ENCODE peak calls at places on chromosomes 7 and 10, in seven cellular contexts. W, B, A, C, X, O and M are unnamed samples.

GRCh38 chr7:166370-167060 is 25.9 kb upstream of the FAM20C start:
- DNase-seq in W (no peak), B (peak), A (no peak), C (no peak), X (peak), O (no peak), M (no peak)

GRCh38 chr10:21423850-21424249 is 101.6 kb downstream of the SKIDA1 start:
- DNase-seq in W (no peak), B (peak), A (no peak), C (no peak), X (no peak), O (no peak), M (no peak)

GRCh38 chr10:42941245-42941644 is 135.6 kb upstream of the RET start:
- DNase-seq in W (no peak), B (no peak), A (no peak), C (no peak), X (no peak), O (no peak), M (no peak)

GRCh38 chr10:75496191-75496567 is 64.8 kb downstream of the LRMDA start:
- DNase-seq in W (no peak), B (no peak), A (no peak), C (no peak), X (no peak), O (no peak), M (no peak)

GRCh38 chr10:43040482-43041256 is 36.2 kb upstream of the RET start:
- DNase-seq in W (peak), B (no peak), A (no peak), C (peak), X (no peak), O (no peak), M (no peak)

GRCh38 chr7:2920041-2920440 is 75.9 kb upstream of the GNA12 start:
- DNase-seq in W (no peak), B (no peak), A (no peak), C (no peak), X (no peak), O (no peak), M (no peak)

GRCh38 chr7:143395187-143396149 is 13.2 kb downstream of the EPHA1 start:
- DNase-seq in W (no peak), B (no peak), A (no peak), C (no peak), X (peak), O (no peak), M (no peak)

GRCh38 chr7:46811529-46811928 is 770.4 kb downstream of the TNS3 start:
- DNase-seq in W (no peak), B (peak), A (no peak), C (peak), X (peak), O (peak), M (no peak)

GRCh38 chr10:107443817-107444216 is 279.3 kb upstream of the SORCS1 start:
- DNase-seq in W (no peak), B (no peak), A (no peak), C (no peak), X (no peak), O (no peak), M (no peak)

GRCh38 chr10:93945814-93946213 is 47.9 kb upstream of the PLCE1 start:
- DNase-seq in W (no peak), B (no peak), A (no peak), C (no peak), X (peak), O (peak), M (no peak)

GRCh38 chr10:76950354-76950753 is 687.3 kb downstream of the KCNMA1 start:
- DNase-seq in W (no peak), B (no peak), A (no peak), C (no peak), X (peak), O (no peak), M (no peak)

GRCh38 chr10:14478639-14479038 is 147.9 kb upstream of the FRMD4A start:
- DNase-seq in W (no peak), B (peak), A (peak), C (peak), X (peak), O (peak), M (no peak)

GRCh38 chr7:100089458-100090201 is 861 bp downstream of the COPS6 start:
- DNase-seq in W (no peak), B (no peak), A (no peak), C (no peak), X (no peak), O (no peak), M (no peak)

GRCh38 chr7:27923308-27923980 is 183.5 kb downstream of the TAX1BP1 start:
- DNase-seq in W (no peak), B (peak), A (no peak), C (no peak), X (peak), O (no peak), M (no peak)

GRCh38 chr7:157502701-157503111 is 165.9 kb downstream of the DNAJB6 start:
- DNase-seq in W (no peak), B (no peak), A (no peak), C (no peak), X (peak), O (no peak), M (no peak)

GRCh38 chr7:52355059-52355458 is 680.4 kb upstream of the POM121L12 start:
- DNase-seq in W (no peak), B (no peak), A (peak), C (no peak), X (no peak), O (no peak), M (no peak)

GRCh38 chr10:132497788-132498561 is 39.6 kb upstream of the INPP5A start:
- DNase-seq in W (no peak), B (no peak), A (no peak), C (no peak), X (no peak), O (no peak), M (no peak)

GRCh38 chr7:94908204-94909022 is 1.0 kb downstream of the PPP1R9A start:
- DNase-seq in W (peak), B (peak), A (peak), C (no peak), X (peak), O (peak), M (no peak)

GRCh38 chr7:50531928-50532327 is 33.3 kb downstream of the DDC start:
- DNase-seq in W (no peak), B (no peak), A (peak), C (no peak), X (no peak), O (peak), M (no peak)

GRCh38 chr10:11472158-11472753 is 139.2 kb downstream of the USP6NL start:
- DNase-seq in W (no peak), B (peak), A (peak), C (peak), X (peak), O (peak), M (no peak)

GRCh38 chr10:68121862-68122261 is 12.6 kb downstream of the MYPN start:
- DNase-seq in W (no peak), B (no peak), A (no peak), C (no peak), X (no peak), O (no peak), M (no peak)

GRCh38 chr7:102216573-102217314 is 69.9 kb upstream of the SH2B2 start:
- DNase-seq in W (no peak), B (no peak), A (no peak), C (no peak), X (peak), O (no peak), M (no peak)

GRCh38 chr7:132575336-132575986 is 809 bp downstream of the PLXNA4 start:
- DNase-seq in W (no peak), B (peak), A (peak), C (peak), X (peak), O (peak), M (no peak)

GRCh38 chr7:118478236-118478635 is 253.7 kb downstream of the ANKRD7 start:
- DNase-seq in W (no peak), B (no peak), A (no peak), C (no peak), X (no peak), O (no peak), M (no peak)

GRCh38 chr7:30913821-30914515 is 2.3 kb downstream of the AQP1 start:
- DNase-seq in W (no peak), B (no peak), A (no peak), C (no peak), X (no peak), O (no peak), M (no peak)

GRCh38 chr10:17343118-17343517 is 111.3 kb downstream of the ST8SIA6 start:
- DNase-seq in W (no peak), B (no peak), A (no peak), C (no peak), X (no peak), O (no peak), M (no peak)

GRCh38 chr7:107105591-107106245 is 61.2 kb downstream of the PRKAR2B start:
- DNase-seq in W (no peak), B (no peak), A (no peak), C (no peak), X (no peak), O (no peak), M (no peak)

GRCh38 chr7:11835260-11835659 is 3.3 kb upstream of the THSD7A start:
- DNase-seq in W (no peak), B (no peak), A (no peak), C (no peak), X (peak), O (peak), M (no peak)

GRCh38 chr7:136495081-136495480 is 373.4 kb upstream of the CHRM2 start:
- DNase-seq in W (no peak), B (no peak), A (no peak), C (no peak), X (no peak), O (no peak), M (no peak)

GRCh38 chr7:117401293-117402002 is 25.8 kb downstream of the ASZ1 start:
- DNase-seq in W (no peak), B (peak), A (no peak), C (no peak), X (peak), O (peak), M (no peak)
- TF ChIP-seq CTCF in W (peak), B (peak), A (peak), C (no peak), X (peak), O (peak), M (no peak)

GRCh38 chr7:40675741-40676140 is 540.9 kb downstream of the SUGCT start:
- DNase-seq in W (no peak), B (no peak), A (no peak), C (no peak), X (no peak), O (no peak), M (no peak)

GRCh38 chr7:40682696-40683095 is 547.9 kb downstream of the SUGCT start:
- DNase-seq in W (no peak), B (no peak), A (no peak), C (no peak), X (peak), O (no peak), M (no peak)

GRCh38 chr7:40676220-40676619 is 541.4 kb downstream of the SUGCT start:
- DNase-seq in W (no peak), B (no peak), A (no peak), C (no peak), X (no peak), O (no peak), M (no peak)

GRCh38 chr7:40680657-40681056 is 545.9 kb downstream of the SUGCT start:
- DNase-seq in W (no peak), B (peak), A (no peak), C (no peak), X (peak), O (no peak), M (no peak)
- TF ChIP-seq CTCF in W (no peak), B (peak), A (peak), C (peak), X (peak), O (peak), M (no peak)

DNA sequence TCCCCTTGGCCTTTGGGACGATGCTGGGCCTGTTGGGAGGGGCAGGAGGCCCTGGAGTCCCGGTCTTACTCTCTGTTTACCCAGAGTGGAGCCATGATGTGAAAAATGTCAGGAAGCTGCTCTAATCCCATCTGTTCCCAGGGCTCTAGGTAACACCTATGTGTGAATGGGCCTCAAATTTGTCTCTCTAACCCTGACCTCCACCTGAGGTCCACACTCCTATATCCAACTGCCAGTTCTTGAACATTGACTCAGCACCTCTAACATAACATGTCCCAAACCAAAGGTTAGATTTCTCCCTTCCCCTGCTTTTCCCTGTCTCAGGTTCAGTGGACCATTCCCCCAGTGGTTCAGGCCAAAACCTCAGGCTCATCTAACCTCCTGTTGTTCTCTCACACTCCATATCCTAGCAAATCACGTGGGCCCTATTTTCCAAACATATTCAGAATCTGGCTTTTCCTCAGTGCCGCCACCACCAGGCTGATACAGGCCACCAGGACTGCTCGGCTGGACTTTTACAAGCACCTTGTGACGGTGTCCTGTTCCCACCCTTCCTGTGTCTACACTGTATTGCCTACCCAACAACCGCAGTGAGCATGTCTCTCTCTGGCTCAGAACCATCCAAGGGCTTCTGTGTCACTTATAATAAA is 130.6 kb downstream of the ATXN7L1 start:
- DNase-seq in W (no peak), B (no peak), A (no peak), C (no peak), X (no peak), O (no peak), M (no peak)
- TF ChIP-seq CTCF in W (no peak), B (no peak), A (no peak), C (no peak), X (no peak), O (no peak), M (no peak)

GRCh38 chr10:13412894-13413293 is 64.8 kb upstream of the SEPHS1 start:
- DNase-seq in W (no peak), B (no peak), A (no peak), C (no peak), X (no peak), O (no peak), M (no peak)

GRCh38 chr10:13414137-13414536 is 66.0 kb upstream of the SEPHS1 start:
- DNase-seq in W (no peak), B (no peak), A (no peak), C (no peak), X (no peak), O (no peak), M (no peak)

GRCh38 chr10:13417459-13418126 is 69.5 kb upstream of the SEPHS1 start:
- DNase-seq in W (no peak), B (no peak), A (no peak), C (no peak), X (peak), O (no peak), M (no peak)

GRCh38 chr10:13416760-13417159 is 68.7 kb upstream of the SEPHS1 start:
- DNase-seq in W (no peak), B (no peak), A (no peak), C (no peak), X (no peak), O (no peak), M (no peak)

DNA sequence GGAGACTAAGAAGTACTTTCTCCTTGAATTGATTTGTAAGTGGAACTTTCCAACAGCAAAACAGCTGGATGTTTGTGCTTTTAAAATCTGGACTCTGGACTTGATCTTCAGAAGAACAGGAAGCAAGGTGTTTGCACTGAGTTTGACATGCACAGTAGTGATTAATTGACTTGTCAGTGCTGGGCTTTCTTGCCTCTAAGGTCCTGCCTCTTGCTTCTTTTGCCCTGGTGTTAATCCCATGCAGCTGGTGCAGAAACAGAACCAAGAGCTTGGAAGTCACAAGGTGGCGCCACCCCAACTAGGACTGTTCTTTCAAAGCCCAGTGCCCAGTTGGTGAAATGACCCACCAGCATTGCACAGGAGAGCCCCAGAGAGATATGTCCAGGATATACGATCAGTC is 66.8 kb upstream of the SEPHS1 start:
- DNase-seq in W (no peak), B (peak), A (no peak), C (no peak), X (peak), O (peak), M (no peak)
- TF ChIP-seq CTCF in W (no peak), B (peak), A (no peak), C (no peak), X (peak), O (peak), M (no peak)

DNA sequence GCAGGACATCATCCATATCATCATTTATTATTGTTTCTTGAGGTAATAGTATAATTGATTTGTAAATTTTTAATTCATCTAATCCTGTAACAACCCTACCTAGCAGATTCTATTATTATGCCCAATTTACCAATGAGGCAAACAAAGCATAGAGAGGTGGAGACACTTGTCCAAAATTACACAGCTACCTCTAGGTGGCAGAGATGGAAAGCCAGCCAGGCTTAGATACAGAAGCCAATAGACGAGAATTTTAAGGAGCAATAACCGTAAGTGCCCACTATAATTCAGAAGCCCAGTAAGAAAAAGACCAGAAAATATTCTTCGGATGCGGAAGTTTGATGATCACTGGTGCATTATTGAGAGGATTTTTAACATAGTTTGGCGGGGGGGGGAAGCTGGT is 54.0 kb downstream of the ANK3 start:
- DNase-seq in W (no peak), B (no peak), A (no peak), C (no peak), X (no peak), O (no peak), M (no peak)
- TF ChIP-seq CTCF in W (no peak), B (peak), A (no peak), C (no peak), X (peak), O (peak), M (no peak)

GRCh38 chr10:50894312-50894711 is 8.9 kb upstream of the A1CF start:
- DNase-seq in W (no peak), B (no peak), A (no peak), C (no peak), X (no peak), O (no peak), M (no peak)
- TF ChIP-seq CTCF in W (no peak), B (no peak), A (no peak), C (no peak), X (no peak), O (no peak), M (no peak)

DNA sequence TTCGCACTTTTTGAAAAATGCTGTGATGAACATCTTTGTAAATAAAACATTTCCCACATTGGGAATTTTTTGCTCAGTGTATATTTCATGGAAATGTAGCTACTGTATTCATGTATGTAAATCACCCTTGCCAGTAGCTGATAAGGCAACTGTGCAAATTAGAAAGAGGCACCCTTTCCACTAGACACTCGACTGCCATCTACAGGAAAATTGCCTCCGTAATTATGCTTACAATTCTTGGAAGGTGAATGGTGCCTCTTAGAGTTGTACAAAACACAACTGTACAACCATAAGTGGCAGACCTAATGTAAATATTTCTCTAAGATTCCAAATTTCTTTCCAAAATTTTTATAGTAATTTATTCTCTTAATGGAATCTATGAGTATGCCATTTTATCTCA is 491.7 kb downstream of the CCSER2 start:
- DNase-seq in W (no peak), B (peak), A (no peak), C (no peak), X (no peak), O (no peak), M (no peak)
- TF ChIP-seq CTCF in W (no peak), B (peak), A (no peak), C (no peak), X (no peak), O (no peak), M (no peak)

DNA sequence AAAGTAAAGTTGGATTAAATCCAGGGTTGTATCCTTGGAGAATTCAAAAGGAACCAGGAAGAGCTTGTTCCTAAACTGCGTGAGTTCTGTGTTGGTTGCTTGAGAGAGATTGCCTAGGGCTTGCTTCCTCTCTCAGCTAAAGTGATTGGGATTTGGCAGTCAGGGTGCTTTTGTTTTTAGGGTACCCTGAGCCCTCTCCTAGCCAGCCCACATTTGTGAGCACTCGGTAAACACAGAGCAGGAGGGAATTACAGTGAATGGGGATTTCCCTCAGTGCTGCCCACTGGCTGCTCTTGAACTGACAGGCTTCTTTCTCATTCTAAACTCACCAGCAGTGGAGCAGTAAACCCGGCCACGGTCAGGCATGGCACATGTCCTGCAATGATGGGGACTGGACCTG is 146.9 kb downstream of the TPST1 start:
- DNase-seq in W (no peak), B (no peak), A (no peak), C (no peak), X (peak), O (no peak), M (no peak)
- TF ChIP-seq CTCF in W (no peak), B (no peak), A (no peak), C (no peak), X (no peak), O (peak), M (no peak)

GRCh38 chr7:16998481-16999051 is 116.8 kb upstream of the AGR3 start:
- DNase-seq in W (no peak), B (no peak), A (no peak), C (no peak), X (no peak), O (no peak), M (no peak)

GRCh38 chr7:16989883-16990413 is 108.2 kb upstream of the AGR3 start:
- DNase-seq in W (no peak), B (peak), A (no peak), C (peak), X (peak), O (peak), M (peak)

GRCh38 chr7:16991551-16991950 is 109.8 kb upstream of the AGR3 start:
- DNase-seq in W (no peak), B (peak), A (no peak), C (no peak), X (no peak), O (no peak), M (no peak)

DNA sequence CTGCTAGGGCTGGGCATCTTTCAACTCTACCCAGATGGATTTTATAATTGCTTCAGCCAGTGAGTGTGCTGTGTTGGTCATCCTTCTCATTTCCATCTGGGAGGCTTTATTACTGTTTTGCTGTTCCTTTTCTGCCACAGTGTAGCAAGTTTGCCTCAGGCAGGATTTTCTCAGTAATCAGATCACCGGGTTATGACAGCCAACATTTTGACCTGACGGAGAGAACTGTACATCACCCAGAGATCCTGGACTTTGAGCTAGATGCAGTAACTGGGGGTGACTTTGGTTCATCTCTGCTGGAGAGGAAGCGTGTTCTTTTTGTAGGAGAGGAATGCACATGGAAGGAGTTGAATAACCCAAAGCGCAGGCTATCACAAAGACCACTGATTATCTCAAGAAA is 111.8 kb upstream of the AGR3 start:
- DNase-seq in W (no peak), B (no peak), A (no peak), C (no peak), X (no peak), O (no peak), M (no peak)
- TF ChIP-seq CTCF in W (no peak), B (no peak), A (no peak), C (no peak), X (no peak), O (no peak), M (no peak)